ENCODE peak calls at places on chromosome 6, in six cellular contexts. F is trophoblast cell, T is IMR-90, O is mesenchymal stem cell, W is neuronal stem cell, M is H1. E is an unnamed sample.

GRCh38 chr6:12001004-12001705 is 11.0 kb upstream of the HIVEP1 start:
- DNase-seq in F (no peak), T (no peak), O (no peak), W (no peak), M (no peak), E (no peak)

GRCh38 chr6:42711930-42712329 is 10.5 kb downstream of the PRPH2 start:
- DNase-seq in F (no peak), T (no peak), O (no peak), W (no peak), M (no peak), E (no peak)

GRCh38 chr6:30682181-30683117 is 4.0 kb downstream of the PPP1R18 start:
- DNase-seq in F (peak), T (peak), O (peak), W (no peak), M (no peak), E (peak)

GRCh38 chr6:75986935-75987334 is 85.5 kb downstream of the IMPG1 start:
- DNase-seq in F (no peak), T (no peak), O (no peak), W (no peak), M (no peak), E (peak)

GRCh38 chr6:26273673-26274595 is 91.1 kb upstream of the BTN3A2 start:
- DNase-seq in F (peak), T (peak), O (peak), W (no peak), M (no peak), E (no peak)

GRCh38 chr6:1787109-1787466 is 177.4 kb downstream of the FOXC1 start:
- DNase-seq in F (no peak), T (no peak), O (no peak), W (no peak), M (no peak), E (no peak)

GRCh38 chr6:75204959-75205775 is 686 bp downstream of the COL12A1 start:
- DNase-seq in F (peak), T (peak), O (peak), W (peak), M (peak), E (peak)

GRCh38 chr6:4466769-4467480 is 309.3 kb upstream of the CDYL start:
- DNase-seq in F (peak), T (no peak), O (no peak), W (no peak), M (no peak), E (no peak)

GRCh38 chr6:17381429-17382147 is 11.8 kb upstream of the CAP2 start:
- DNase-seq in F (no peak), T (peak), O (peak), W (no peak), M (no peak), E (no peak)

GRCh38 chr6:137657351-137657911 is 163.2 kb upstream of the OLIG3 start:
- DNase-seq in F (peak), T (no peak), O (no peak), W (no peak), M (no peak), E (no peak)

GRCh38 chr6:29414588-29414987 is at the start of gene OR12D1:
- DNase-seq in F (peak), T (no peak), O (no peak), W (no peak), M (no peak), E (no peak)

GRCh38 chr6:70292144-70292543 is 10.7 kb downstream of the COL9A1 start:
- DNase-seq in F (no peak), T (no peak), O (no peak), W (no peak), M (no peak), E (no peak)

GRCh38 chr6:193773-194310 is 98.4 kb upstream of the DUSP22 start:
- DNase-seq in F (no peak), T (no peak), O (no peak), W (no peak), M (no peak), E (no peak)

GRCh38 chr6:117138407-117138806 is 127.0 kb upstream of the VGLL2 start:
- DNase-seq in F (no peak), T (no peak), O (no peak), W (no peak), M (no peak), E (no peak)

GRCh38 chr6:85556992-85557668 is 36.5 kb downstream of the SNX14 start:
- DNase-seq in F (no peak), T (no peak), O (no peak), W (no peak), M (no peak), E (no peak)

GRCh38 chr6:85552652-85553051 is 41.0 kb downstream of the SNX14 start:
- DNase-seq in F (no peak), T (no peak), O (no peak), W (peak), M (no peak), E (no peak)

GRCh38 chr6:85547719-85548118 is 45.9 kb downstream of the SNX14 start:
- DNase-seq in F (peak), T (no peak), O (no peak), W (no peak), M (no peak), E (no peak)

GRCh38 chr6:85551264-85551663 is 42.4 kb downstream of the SNX14 start:
- DNase-seq in F (no peak), T (no peak), O (no peak), W (peak), M (no peak), E (no peak)
- H4K91ac ChIP-seq in F (no peak), T (no peak), O (no peak), W (no peak), M (no peak), E (no peak)

GRCh38 chr6:112197636-112198035 is 56.7 kb downstream of the LAMA4 start:
- DNase-seq in F (no peak), T (no peak), O (no peak), W (no peak), M (no peak), E (no peak)

GRCh38 chr6:112193535-112194051 is 60.8 kb downstream of the LAMA4 start:
- DNase-seq in F (no peak), T (no peak), O (no peak), W (no peak), M (no peak), E (no peak)

GRCh38 chr6:112193111-112193510 is 61.3 kb downstream of the LAMA4 start:
- DNase-seq in F (no peak), T (no peak), O (no peak), W (no peak), M (no peak), E (no peak)

GRCh38 chr6:112196290-112196689 is 58.1 kb downstream of the LAMA4 start:
- DNase-seq in F (no peak), T (no peak), O (no peak), W (no peak), M (no peak), E (no peak)

DNA sequence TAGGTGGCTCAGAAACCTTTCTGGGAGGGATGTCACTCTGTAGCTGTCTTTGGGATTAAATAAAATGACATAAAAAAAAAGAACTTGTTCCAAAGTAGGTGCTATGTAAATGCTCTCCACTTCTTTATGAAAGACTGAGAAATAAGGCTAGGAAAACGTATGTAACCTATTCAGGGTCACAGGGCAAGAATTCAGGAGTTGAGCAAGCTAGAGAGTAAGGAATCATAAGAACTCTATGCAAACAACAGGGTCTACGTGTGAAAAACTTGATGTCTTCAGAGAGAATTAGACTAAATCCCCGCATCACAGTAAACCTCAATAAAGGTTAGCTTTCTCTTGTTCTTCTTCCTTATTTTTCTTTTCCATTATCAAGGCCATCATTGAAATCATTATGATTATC is 59.2 kb downstream of the LAMA4 start:
- DNase-seq in F (peak), T (no peak), O (no peak), W (no peak), M (no peak), E (no peak)
- H4K91ac ChIP-seq in F (no peak), T (no peak), O (no peak), W (no peak), M (no peak), E (no peak)

DNA sequence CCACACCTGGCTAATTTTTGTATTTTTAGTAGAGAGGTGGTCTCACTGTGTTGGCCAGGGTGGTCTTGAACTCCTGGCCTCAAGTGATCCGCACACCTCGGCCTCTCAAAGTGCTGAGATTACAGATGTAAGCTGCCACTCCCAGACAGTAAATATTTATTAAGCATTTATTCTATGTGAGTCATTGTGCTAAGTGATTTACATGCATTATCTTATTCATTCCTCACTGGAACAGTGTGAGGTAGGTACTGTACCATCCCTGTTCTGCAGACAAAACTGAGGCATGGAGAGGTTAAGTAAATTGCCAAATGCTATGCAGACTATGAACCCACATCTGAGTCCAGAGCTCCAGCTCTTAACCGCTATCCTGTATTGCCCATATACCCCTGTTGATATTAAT is 13.8 kb downstream of the RNF8 start:
- DNase-seq in F (no peak), T (no peak), O (no peak), W (no peak), M (no peak), E (no peak)
- H4K91ac ChIP-seq in F (no peak), T (no peak), O (no peak), W (no peak), M (no peak), E (no peak)

GRCh38 chr6:111121789-111122350 is 34.6 kb downstream of the SLC16A10 start:
- DNase-seq in F (no peak), T (no peak), O (no peak), W (no peak), M (no peak), E (no peak)
- H4K91ac ChIP-seq in F (no peak), T (no peak), O (no peak), W (no peak), M (no peak), E (no peak)

GRCh38 chr6:93193868-93194267 is 225.5 kb downstream of the EPHA7 start:
- DNase-seq in F (no peak), T (no peak), O (no peak), W (no peak), M (no peak), E (no peak)

DNA sequence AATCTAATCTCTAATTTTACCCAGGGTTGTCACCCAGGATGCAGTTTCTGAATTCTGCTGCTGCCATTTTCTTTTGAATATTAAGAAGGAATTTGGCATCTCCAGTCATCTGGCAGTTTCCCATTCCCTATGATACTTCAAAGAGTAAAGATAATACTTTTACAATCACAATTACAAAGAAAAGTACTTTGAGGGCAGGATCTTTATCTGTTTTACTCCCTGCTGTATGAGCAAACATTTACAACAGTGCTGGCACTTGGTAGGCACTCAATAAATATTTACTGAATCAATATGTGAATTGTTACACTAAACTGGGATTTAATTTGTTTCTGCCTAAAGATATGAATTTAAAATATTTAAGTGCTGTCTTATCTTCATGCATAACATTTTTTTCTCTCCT is 224.9 kb downstream of the EPHA7 start:
- DNase-seq in F (peak), T (no peak), O (no peak), W (no peak), M (no peak), E (no peak)
- H4K91ac ChIP-seq in F (no peak), T (no peak), O (no peak), W (no peak), M (no peak), E (no peak)

GRCh38 chr6:84774174-84775158 is 10.1 kb upstream of the TBX18 start:
- DNase-seq in F (no peak), T (no peak), O (peak), W (peak), M (peak), E (peak)
- H4K91ac ChIP-seq in F (no peak), T (no peak), O (peak), W (no peak), M (no peak), E (no peak)